ENCODE peak calls at places on chromosomes 13 and 19, in ten cellular contexts. One of them, this sample, is unnamed. For H3K4me1, the result is how much of the 10 kb centered on the place peaks cover.

GRCh38 chr19:49682274-49682673 is 5.2 kb downstream of the PRMT1 start:
- DNase-seq in prostate gland: no peak
- DNase-seq in HCT116: no peak
- DNase-seq in cardiac muscle cell: no peak
- DNase-seq in A549: no peak
- DNase-seq in uterus: no peak
- DNase-seq in PC-3: no peak
- DNase-seq in heart left ventricle: no peak
- DNase-seq in fibroblast of lung: no peak
- DNase-seq in BE2C: no peak
- DNase-seq in this sample: no peak

GRCh38 chr13:95023405-95023804 is 277.8 kb downstream of the ABCC4 start:
- DNase-seq in PC-3: peak
- DNase-seq in prostate gland: no peak
- DNase-seq in heart left ventricle: no peak
- DNase-seq in uterus: no peak
- DNase-seq in cardiac muscle cell: no peak
- DNase-seq in BE2C: no peak
- DNase-seq in fibroblast of lung: no peak
- DNase-seq in HCT116: no peak
- DNase-seq in A549: no peak
- DNase-seq in this sample: no peak

GRCh38 chr19:3450796-3451411 is 29.4 kb downstream of the SMIM24 start:
- DNase-seq in A549: peak
- DNase-seq in prostate gland: no peak
- DNase-seq in HCT116: no peak
- DNase-seq in fibroblast of lung: peak
- DNase-seq in BE2C: no peak
- DNase-seq in cardiac muscle cell: no peak
- DNase-seq in heart left ventricle: no peak
- DNase-seq in PC-3: peak
- DNase-seq in uterus: peak
- DNase-seq in this sample: no peak

GRCh38 chr13:35479691-35480090 is 3.2 kb upstream of the MAB21L1 start:
- DNase-seq in heart left ventricle: no peak
- DNase-seq in prostate gland: no peak
- DNase-seq in fibroblast of lung: no peak
- DNase-seq in BE2C: no peak
- DNase-seq in cardiac muscle cell: no peak
- DNase-seq in HCT116: no peak
- DNase-seq in uterus: no peak
- DNase-seq in A549: no peak
- DNase-seq in PC-3: no peak
- DNase-seq in this sample: no peak

GRCh38 chr13:97391201-97391600 is 42.8 kb upstream of the RAP2A start:
- DNase-seq in heart left ventricle: no peak
- DNase-seq in uterus: no peak
- DNase-seq in PC-3: no peak
- DNase-seq in fibroblast of lung: peak
- DNase-seq in BE2C: no peak
- DNase-seq in cardiac muscle cell: no peak
- DNase-seq in HCT116: no peak
- DNase-seq in prostate gland: no peak
- DNase-seq in A549: no peak
- DNase-seq in this sample: no peak

GRCh38 chr19:7254590-7254989 is 39.6 kb downstream of the INSR start:
- DNase-seq in cardiac muscle cell: no peak
- DNase-seq in uterus: no peak
- DNase-seq in BE2C: no peak
- DNase-seq in heart left ventricle: no peak
- DNase-seq in A549: no peak
- DNase-seq in prostate gland: no peak
- DNase-seq in HCT116: no peak
- DNase-seq in fibroblast of lung: no peak
- DNase-seq in PC-3: no peak
- DNase-seq in this sample: no peak

GRCh38 chr19:15136234-15136954 is 29.2 kb downstream of the SYDE1 start:
- DNase-seq in fibroblast of lung: peak
- DNase-seq in BE2C: no peak
- DNase-seq in cardiac muscle cell: no peak
- DNase-seq in uterus: no peak
- DNase-seq in A549: no peak
- DNase-seq in HCT116: no peak
- DNase-seq in prostate gland: peak
- DNase-seq in heart left ventricle: no peak
- DNase-seq in PC-3: peak
- DNase-seq in this sample: no peak

GRCh38 chr19:57473646-57474045 is 3.7 kb downstream of the ZNF772 start:
- DNase-seq in heart left ventricle: no peak
- DNase-seq in A549: no peak
- DNase-seq in PC-3: no peak
- DNase-seq in HCT116: no peak
- DNase-seq in cardiac muscle cell: no peak
- DNase-seq in fibroblast of lung: peak
- DNase-seq in prostate gland: no peak
- DNase-seq in BE2C: no peak
- DNase-seq in uterus: no peak
- DNase-seq in this sample: no peak

DNA sequence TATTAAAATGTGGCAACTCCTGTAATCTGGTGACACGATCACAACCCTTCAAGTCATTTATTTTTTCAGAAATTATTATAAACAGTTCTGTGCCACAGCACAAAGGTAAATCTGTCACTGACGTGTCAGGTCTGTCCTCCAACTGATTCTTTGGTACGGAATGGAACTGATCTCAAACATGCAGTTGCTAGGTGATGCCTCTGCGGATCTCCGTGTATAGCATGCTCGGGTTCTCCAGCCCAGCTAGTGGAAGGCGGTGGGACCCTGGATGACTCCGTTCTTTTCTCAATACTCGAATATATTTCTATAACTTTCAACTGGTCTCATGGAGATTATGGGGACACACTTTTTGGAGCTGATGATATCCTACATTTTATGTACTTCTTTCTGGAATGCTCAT is 11.0 kb downstream of the RANBP3 start:
- DNase-seq in uterus: no peak
- DNase-seq in prostate gland: no peak
- DNase-seq in A549: no peak
- DNase-seq in fibroblast of lung: no peak
- DNase-seq in BE2C: no peak
- DNase-seq in PC-3: no peak
- DNase-seq in cardiac muscle cell: no peak
- DNase-seq in HCT116: no peak
- DNase-seq in heart left ventricle: peak
- DNase-seq in this sample: no peak
- H3K4me1 ChIP-seq in uterus: under half
- H3K4me1 ChIP-seq in prostate gland: under half
- H3K4me1 ChIP-seq in A549: under half
- H3K4me1 ChIP-seq in fibroblast of lung: under half
- H3K4me1 ChIP-seq in BE2C: under half
- H3K4me1 ChIP-seq in PC-3: under half
- H3K4me1 ChIP-seq in cardiac muscle cell: under half
- H3K4me1 ChIP-seq in HCT116: under half
- H3K4me1 ChIP-seq in heart left ventricle: half or more
- H3K4me1 ChIP-seq in this sample: under half

GRCh38 chr19:17716309-17716929 is 2.9 kb upstream of the MAP1S start:
- DNase-seq in PC-3: no peak
- DNase-seq in prostate gland: no peak
- DNase-seq in cardiac muscle cell: no peak
- DNase-seq in uterus: no peak
- DNase-seq in HCT116: no peak
- DNase-seq in fibroblast of lung: no peak
- DNase-seq in BE2C: no peak
- DNase-seq in heart left ventricle: no peak
- DNase-seq in A549: no peak
- DNase-seq in this sample: no peak

GRCh38 chr19:17720487-17720839 is 1.2 kb downstream of the MAP1S start:
- DNase-seq in BE2C: no peak
- DNase-seq in heart left ventricle: no peak
- DNase-seq in uterus: no peak
- DNase-seq in cardiac muscle cell: no peak
- DNase-seq in prostate gland: no peak
- DNase-seq in HCT116: no peak
- DNase-seq in PC-3: no peak
- DNase-seq in fibroblast of lung: no peak
- DNase-seq in A549: no peak
- DNase-seq in this sample: no peak

GRCh38 chr19:17719730-17720486 is 628 bp downstream of the MAP1S start:
- DNase-seq in fibroblast of lung: no peak
- DNase-seq in PC-3: peak
- DNase-seq in heart left ventricle: peak
- DNase-seq in prostate gland: peak
- DNase-seq in A549: no peak
- DNase-seq in HCT116: no peak
- DNase-seq in BE2C: no peak
- DNase-seq in uterus: no peak
- DNase-seq in cardiac muscle cell: no peak
- DNase-seq in this sample: no peak

GRCh38 chr19:17718988-17719711 is at the start of gene MAP1S:
- DNase-seq in HCT116: no peak
- DNase-seq in uterus: peak
- DNase-seq in fibroblast of lung: peak
- DNase-seq in A549: peak
- DNase-seq in heart left ventricle: peak
- DNase-seq in BE2C: peak
- DNase-seq in PC-3: peak
- DNase-seq in prostate gland: peak
- DNase-seq in cardiac muscle cell: peak
- DNase-seq in this sample: peak

GRCh38 chr19:17718467-17718987 is 753 bp upstream of the MAP1S start:
- DNase-seq in prostate gland: no peak
- DNase-seq in fibroblast of lung: no peak
- DNase-seq in uterus: no peak
- DNase-seq in cardiac muscle cell: no peak
- DNase-seq in BE2C: no peak
- DNase-seq in heart left ventricle: no peak
- DNase-seq in PC-3: peak
- DNase-seq in HCT116: no peak
- DNase-seq in A549: no peak
- DNase-seq in this sample: no peak
- H3K4me3 ChIP-seq in prostate gland: no peak
- H3K4me3 ChIP-seq in fibroblast of lung: no peak
- H3K4me3 ChIP-seq in uterus: peak
- H3K4me3 ChIP-seq in cardiac muscle cell: peak
- H3K4me3 ChIP-seq in BE2C: peak
- H3K4me3 ChIP-seq in heart left ventricle: no peak
- H3K4me3 ChIP-seq in PC-3: peak
- H3K4me3 ChIP-seq in HCT116: peak
- H3K4me3 ChIP-seq in A549: peak
- H3K4me3 ChIP-seq in this sample: no peak

GRCh38 chr19:31233288-31233687 is 115.9 kb downstream of the TSHZ3 start:
- DNase-seq in uterus: no peak
- DNase-seq in HCT116: no peak
- DNase-seq in heart left ventricle: no peak
- DNase-seq in A549: no peak
- DNase-seq in BE2C: no peak
- DNase-seq in fibroblast of lung: no peak
- DNase-seq in cardiac muscle cell: no peak
- DNase-seq in prostate gland: no peak
- DNase-seq in PC-3: no peak
- DNase-seq in this sample: no peak

GRCh38 chr19:31231181-31231580 is 118.1 kb downstream of the TSHZ3 start:
- DNase-seq in BE2C: no peak
- DNase-seq in prostate gland: no peak
- DNase-seq in cardiac muscle cell: no peak
- DNase-seq in fibroblast of lung: peak
- DNase-seq in PC-3: no peak
- DNase-seq in A549: no peak
- DNase-seq in HCT116: no peak
- DNase-seq in heart left ventricle: no peak
- DNase-seq in uterus: no peak
- DNase-seq in this sample: no peak

GRCh38 chr19:31235806-31236205 is 113.4 kb downstream of the TSHZ3 start:
- DNase-seq in BE2C: no peak
- DNase-seq in prostate gland: no peak
- DNase-seq in fibroblast of lung: no peak
- DNase-seq in PC-3: peak
- DNase-seq in uterus: no peak
- DNase-seq in heart left ventricle: no peak
- DNase-seq in cardiac muscle cell: no peak
- DNase-seq in A549: no peak
- DNase-seq in HCT116: no peak
- DNase-seq in this sample: no peak

GRCh38 chr19:31232871-31233270 is 116.4 kb downstream of the TSHZ3 start:
- DNase-seq in prostate gland: no peak
- DNase-seq in HCT116: no peak
- DNase-seq in fibroblast of lung: peak
- DNase-seq in BE2C: no peak
- DNase-seq in heart left ventricle: no peak
- DNase-seq in PC-3: peak
- DNase-seq in uterus: no peak
- DNase-seq in A549: no peak
- DNase-seq in cardiac muscle cell: no peak
- DNase-seq in this sample: no peak

GRCh38 chr19:31232220-31232619 is 117.0 kb downstream of the TSHZ3 start:
- DNase-seq in HCT116: no peak
- DNase-seq in A549: no peak
- DNase-seq in prostate gland: no peak
- DNase-seq in fibroblast of lung: peak
- DNase-seq in cardiac muscle cell: peak
- DNase-seq in PC-3: no peak
- DNase-seq in BE2C: no peak
- DNase-seq in uterus: no peak
- DNase-seq in heart left ventricle: no peak
- DNase-seq in this sample: no peak
- TF ChIP-seq CTCF in HCT116: no peak
- TF ChIP-seq CTCF in A549: no peak
- TF ChIP-seq CTCF in prostate gland: no peak
- TF ChIP-seq CTCF in fibroblast of lung: no peak
- TF ChIP-seq CTCF in cardiac muscle cell: no peak
- TF ChIP-seq CTCF in PC-3: no peak
- TF ChIP-seq CTCF in BE2C: no peak
- TF ChIP-seq CTCF in uterus: no peak
- TF ChIP-seq CTCF in heart left ventricle: no peak
- TF ChIP-seq CTCF in this sample: no peak

GRCh38 chr13:113637262-113638160 is 20.5 kb downstream of the ATP4B start:
- DNase-seq in A549: no peak
- DNase-seq in HCT116: no peak
- DNase-seq in cardiac muscle cell: no peak
- DNase-seq in PC-3: no peak
- DNase-seq in fibroblast of lung: no peak
- DNase-seq in uterus: no peak
- DNase-seq in BE2C: peak
- DNase-seq in heart left ventricle: no peak
- DNase-seq in prostate gland: no peak
- DNase-seq in this sample: no peak

GRCh38 chr13:113634279-113635047 is 23.5 kb downstream of the ATP4B start:
- DNase-seq in BE2C: no peak
- DNase-seq in uterus: no peak
- DNase-seq in A549: no peak
- DNase-seq in cardiac muscle cell: no peak
- DNase-seq in PC-3: no peak
- DNase-seq in HCT116: no peak
- DNase-seq in heart left ventricle: peak
- DNase-seq in prostate gland: no peak
- DNase-seq in fibroblast of lung: no peak
- DNase-seq in this sample: no peak

GRCh38 chr13:113635048-113635420 is 23.0 kb downstream of the ATP4B start:
- DNase-seq in PC-3: no peak
- DNase-seq in cardiac muscle cell: no peak
- DNase-seq in heart left ventricle: peak
- DNase-seq in fibroblast of lung: no peak
- DNase-seq in prostate gland: no peak
- DNase-seq in BE2C: no peak
- DNase-seq in HCT116: no peak
- DNase-seq in A549: no peak
- DNase-seq in uterus: no peak
- DNase-seq in this sample: no peak

GRCh38 chr13:113636266-113636963 is 21.6 kb downstream of the ATP4B start:
- DNase-seq in heart left ventricle: no peak
- DNase-seq in BE2C: peak
- DNase-seq in cardiac muscle cell: no peak
- DNase-seq in PC-3: no peak
- DNase-seq in HCT116: no peak
- DNase-seq in A549: no peak
- DNase-seq in uterus: no peak
- DNase-seq in fibroblast of lung: no peak
- DNase-seq in prostate gland: no peak
- DNase-seq in this sample: no peak

GRCh38 chr13:113635709-113636108 is 22.3 kb downstream of the ATP4B start:
- DNase-seq in cardiac muscle cell: no peak
- DNase-seq in A549: no peak
- DNase-seq in uterus: no peak
- DNase-seq in HCT116: no peak
- DNase-seq in prostate gland: no peak
- DNase-seq in heart left ventricle: no peak
- DNase-seq in fibroblast of lung: no peak
- DNase-seq in BE2C: no peak
- DNase-seq in PC-3: no peak
- DNase-seq in this sample: no peak
- H3K4me1 ChIP-seq in cardiac muscle cell: under half
- H3K4me1 ChIP-seq in A549: under half
- H3K4me1 ChIP-seq in uterus: under half
- H3K4me1 ChIP-seq in HCT116: under half
- H3K4me1 ChIP-seq in prostate gland: under half
- H3K4me1 ChIP-seq in heart left ventricle: under half
- H3K4me1 ChIP-seq in fibroblast of lung: under half
- H3K4me1 ChIP-seq in BE2C: under half
- H3K4me1 ChIP-seq in PC-3: under half
- H3K4me1 ChIP-seq in this sample: under half

This sample was measured in Caco-2.